ENCODE peak calls at places on chromosome 20, in nine cellular contexts. One of them, this sample, is unnamed.
A peak's percentile ranks its signal among the peaks of the same experiment; 100 is the strongest.

GRCh38 chr20:36214684-36215256 is 21.5 kb upstream of the AAR2 start:
- DNase-seq in IMR-90: peak; percentile 33
- DNase-seq in stomach: no peak
- DNase-seq in GM13977: peak; percentile 67
- DNase-seq in esophagus squamous epithelium: no peak
- DNase-seq in right lobe of liver: no peak
- DNase-seq in omental fat pad: no peak
- DNase-seq in H9: peak; percentile 50
- DNase-seq in neural crest cell: no peak
- DNase-seq in this sample: peak; percentile 22

GRCh38 chr20:47764154-47764734 is 21.0 kb downstream of the SULF2 start:
- DNase-seq in neural crest cell: no peak
- DNase-seq in omental fat pad: no peak
- DNase-seq in right lobe of liver: no peak
- DNase-seq in IMR-90: no peak
- DNase-seq in stomach: no peak
- DNase-seq in H9: no peak
- DNase-seq in esophagus squamous epithelium: no peak
- DNase-seq in GM13977: peak; percentile 41
- DNase-seq in this sample: peak; percentile 9

GRCh38 chr20:6075428-6076219 is 21.8 kb upstream of the LRRN4 start:
- DNase-seq in esophagus squamous epithelium: no peak
- DNase-seq in GM13977: no peak
- DNase-seq in right lobe of liver: no peak
- DNase-seq in neural crest cell: no peak
- DNase-seq in H9: no peak
- DNase-seq in omental fat pad: no peak
- DNase-seq in IMR-90: no peak
- DNase-seq in stomach: no peak
- DNase-seq in this sample: no peak

GRCh38 chr20:39691151-39691862 is 729.2 kb downstream of the DHX35 start:
- DNase-seq in IMR-90: no peak
- DNase-seq in esophagus squamous epithelium: no peak
- DNase-seq in stomach: no peak
- DNase-seq in omental fat pad: no peak
- DNase-seq in neural crest cell: no peak
- DNase-seq in GM13977: no peak
- DNase-seq in H9: no peak
- DNase-seq in right lobe of liver: no peak
- DNase-seq in this sample: no peak

GRCh38 chr20:37711987-37712961 is 18.4 kb downstream of the CTNNBL1 start:
- DNase-seq in right lobe of liver: no peak
- DNase-seq in IMR-90: no peak
- DNase-seq in GM13977: no peak
- DNase-seq in stomach: peak; percentile 32
- DNase-seq in neural crest cell: no peak
- DNase-seq in omental fat pad: no peak
- DNase-seq in esophagus squamous epithelium: no peak
- DNase-seq in H9: no peak
- DNase-seq in this sample: no peak

GRCh38 chr20:64112691-64113443 is 5.5 kb upstream of the NPBWR2 start:
- DNase-seq in esophagus squamous epithelium: no peak
- DNase-seq in H9: no peak
- DNase-seq in neural crest cell: no peak
- DNase-seq in IMR-90: no peak
- DNase-seq in GM13977: no peak
- DNase-seq in omental fat pad: peak; percentile 13
- DNase-seq in stomach: peak; percentile 21
- DNase-seq in right lobe of liver: no peak
- DNase-seq in this sample: no peak

GRCh38 chr20:63696628-63697356 is at the start of gene TNFRSF6B:
- DNase-seq in neural crest cell: no peak
- DNase-seq in GM13977: no peak
- DNase-seq in right lobe of liver: peak; percentile 37
- DNase-seq in esophagus squamous epithelium: no peak
- DNase-seq in stomach: no peak
- DNase-seq in omental fat pad: no peak
- DNase-seq in IMR-90: no peak
- DNase-seq in H9: no peak
- DNase-seq in this sample: peak; percentile 28

GRCh38 chr20:40265872-40266533 is 423.0 kb downstream of the MAFB start:
- DNase-seq in neural crest cell: peak; percentile 18
- DNase-seq in right lobe of liver: no peak
- DNase-seq in GM13977: no peak
- DNase-seq in omental fat pad: no peak
- DNase-seq in esophagus squamous epithelium: no peak
- DNase-seq in H9: no peak
- DNase-seq in stomach: peak; percentile 39
- DNase-seq in IMR-90: no peak
- DNase-seq in this sample: peak; percentile 10

GRCh38 chr20:13231031-13231752 is 10.1 kb downstream of the ISM1 start:
- DNase-seq in H9: no peak
- DNase-seq in esophagus squamous epithelium: no peak
- DNase-seq in IMR-90: peak; percentile 28
- DNase-seq in stomach: no peak
- DNase-seq in neural crest cell: no peak
- DNase-seq in right lobe of liver: no peak
- DNase-seq in GM13977: no peak
- DNase-seq in omental fat pad: no peak
- DNase-seq in this sample: peak; percentile 78

GRCh38 chr20:47274449-47275108 is 81.9 kb downstream of the ZMYND8 start:
- DNase-seq in IMR-90: peak; percentile 97
- DNase-seq in right lobe of liver: no peak
- DNase-seq in H9: no peak
- DNase-seq in GM13977: peak; percentile 87
- DNase-seq in omental fat pad: no peak
- DNase-seq in stomach: no peak
- DNase-seq in esophagus squamous epithelium: no peak
- DNase-seq in neural crest cell: no peak
- DNase-seq in this sample: peak; percentile 55

GRCh38 chr20:17225891-17226409 is 890 bp upstream of the PCSK2 start:
- DNase-seq in GM13977: no peak
- DNase-seq in esophagus squamous epithelium: no peak
- DNase-seq in H9: peak; percentile 45
- DNase-seq in neural crest cell: peak; percentile 10
- DNase-seq in stomach: no peak
- DNase-seq in IMR-90: no peak
- DNase-seq in right lobe of liver: no peak
- DNase-seq in omental fat pad: no peak
- DNase-seq in this sample: no peak

GRCh38 chr20:61790116-61790827 is 275.4 kb downstream of the TAF4 start:
- DNase-seq in H9: no peak
- DNase-seq in right lobe of liver: no peak
- DNase-seq in esophagus squamous epithelium: no peak
- DNase-seq in stomach: no peak
- DNase-seq in IMR-90: no peak
- DNase-seq in neural crest cell: no peak
- DNase-seq in GM13977: no peak
- DNase-seq in omental fat pad: no peak
- DNase-seq in this sample: no peak

GRCh38 chr20:5949943-5950270 is 426 bp downstream of the TRMT6 start:
- DNase-seq in neural crest cell: no peak
- DNase-seq in esophagus squamous epithelium: no peak
- DNase-seq in GM13977: peak; percentile 14
- DNase-seq in IMR-90: no peak
- DNase-seq in H9: no peak
- DNase-seq in omental fat pad: no peak
- DNase-seq in stomach: no peak
- DNase-seq in right lobe of liver: no peak
- DNase-seq in this sample: no peak

GRCh38 chr20:37971561-37972127 is 61.6 kb downstream of the TTI1 start:
- DNase-seq in GM13977: no peak
- DNase-seq in omental fat pad: no peak
- DNase-seq in right lobe of liver: no peak
- DNase-seq in neural crest cell: no peak
- DNase-seq in stomach: no peak
- DNase-seq in esophagus squamous epithelium: no peak
- DNase-seq in H9: no peak
- DNase-seq in IMR-90: no peak
- DNase-seq in this sample: no peak

GRCh38 chr20:63574156-63574828 is at the start of gene HELZ2:
- DNase-seq in right lobe of liver: peak; percentile 87
- DNase-seq in H9: peak; percentile 80
- DNase-seq in IMR-90: peak; percentile 44
- DNase-seq in neural crest cell: peak; percentile 38
- DNase-seq in omental fat pad: no peak
- DNase-seq in GM13977: peak; percentile 91
- DNase-seq in stomach: peak; percentile 87
- DNase-seq in esophagus squamous epithelium: no peak
- DNase-seq in this sample: peak; percentile 77

GRCh38 chr20:63775096-63775978 is 35.8 kb downstream of the SLC2A4RG start:
- DNase-seq in right lobe of liver: no peak
- DNase-seq in omental fat pad: no peak
- DNase-seq in GM13977: no peak
- DNase-seq in neural crest cell: peak; percentile 85
- DNase-seq in stomach: no peak
- DNase-seq in IMR-90: peak; percentile 19
- DNase-seq in H9: peak; percentile 89
- DNase-seq in esophagus squamous epithelium: no peak
- DNase-seq in this sample: peak; percentile 68

GRCh38 chr20:34708621-34709043 is 4.5 kb downstream of the TP53INP2 start:
- DNase-seq in GM13977: peak; percentile 70
- DNase-seq in H9: peak; percentile 64
- DNase-seq in right lobe of liver: peak; percentile 61
- DNase-seq in esophagus squamous epithelium: no peak
- DNase-seq in stomach: peak; percentile 48
- DNase-seq in omental fat pad: no peak
- DNase-seq in IMR-90: peak; percentile 16
- DNase-seq in neural crest cell: peak; percentile 57
- DNase-seq in this sample: peak; percentile 81
- TF ChIP-seq CTCF in GM13977: peak; percentile 73
- TF ChIP-seq CTCF in H9: peak; percentile 77
- TF ChIP-seq CTCF in right lobe of liver: peak; percentile 47
- TF ChIP-seq CTCF in esophagus squamous epithelium: peak; percentile 28
- TF ChIP-seq CTCF in stomach: peak; percentile 31
- TF ChIP-seq CTCF in omental fat pad: no peak
- TF ChIP-seq CTCF in IMR-90: peak; percentile 46
- TF ChIP-seq CTCF in neural crest cell: peak; percentile 67
- TF ChIP-seq CTCF in this sample: peak; percentile 86

GRCh38 chr20:57434390-57434700 is 43.1 kb downstream of the RBM38 start:
- DNase-seq in esophagus squamous epithelium: no peak
- DNase-seq in stomach: no peak
- DNase-seq in H9: no peak
- DNase-seq in neural crest cell: no peak
- DNase-seq in omental fat pad: no peak
- DNase-seq in IMR-90: no peak
- DNase-seq in right lobe of liver: no peak
- DNase-seq in GM13977: no peak
- DNase-seq in this sample: peak; percentile 33
- TF ChIP-seq CTCF in esophagus squamous epithelium: no peak
- TF ChIP-seq CTCF in stomach: no peak
- TF ChIP-seq CTCF in H9: peak; percentile 51
- TF ChIP-seq CTCF in neural crest cell: no peak
- TF ChIP-seq CTCF in omental fat pad: no peak
- TF ChIP-seq CTCF in IMR-90: no peak
- TF ChIP-seq CTCF in right lobe of liver: no peak
- TF ChIP-seq CTCF in GM13977: peak; percentile 15
- TF ChIP-seq CTCF in this sample: peak; percentile 24

DNA sequence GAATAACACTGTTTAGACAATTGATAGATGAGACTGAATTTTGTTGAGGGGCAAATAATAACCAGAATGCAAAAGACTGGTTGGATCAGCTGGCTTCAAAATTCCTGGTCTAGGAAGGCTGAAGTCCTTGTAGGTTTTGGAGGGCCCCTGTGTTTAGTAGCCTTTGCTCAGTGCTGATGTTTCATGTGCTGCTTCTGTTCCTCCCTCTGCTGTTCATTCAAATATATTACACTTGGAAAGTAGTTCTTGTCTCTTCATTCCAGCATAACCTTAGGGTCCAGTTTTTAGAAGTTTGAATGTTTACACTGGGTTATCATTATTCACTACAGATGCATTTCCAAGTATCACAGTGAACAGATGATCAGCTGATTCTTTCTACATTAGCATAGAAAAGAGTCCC is 72.5 kb downstream of the FLRT3 start:
- DNase-seq in GM13977: no peak
- DNase-seq in stomach: no peak
- DNase-seq in esophagus squamous epithelium: no peak
- DNase-seq in neural crest cell: no peak
- DNase-seq in IMR-90: peak; percentile 37
- DNase-seq in omental fat pad: no peak
- DNase-seq in right lobe of liver: no peak
- DNase-seq in H9: no peak
- DNase-seq in this sample: no peak
- TF ChIP-seq CTCF in GM13977: no peak
- TF ChIP-seq CTCF in stomach: no peak
- TF ChIP-seq CTCF in esophagus squamous epithelium: peak; percentile 40
- TF ChIP-seq CTCF in neural crest cell: peak; percentile 53
- TF ChIP-seq CTCF in IMR-90: peak; percentile 41
- TF ChIP-seq CTCF in omental fat pad: no peak
- TF ChIP-seq CTCF in right lobe of liver: peak; percentile 12
- TF ChIP-seq CTCF in H9: peak; percentile 58
- TF ChIP-seq CTCF in this sample: no peak

GRCh38 chr20:33897313-33897912 is 86.3 kb downstream of the CHMP4B start:
- DNase-seq in GM13977: no peak
- DNase-seq in IMR-90: no peak
- DNase-seq in omental fat pad: no peak
- DNase-seq in stomach: no peak
- DNase-seq in right lobe of liver: no peak
- DNase-seq in H9: no peak
- DNase-seq in esophagus squamous epithelium: no peak
- DNase-seq in neural crest cell: peak; percentile 32
- DNase-seq in this sample: peak; percentile 18
- TF ChIP-seq CTCF in GM13977: no peak
- TF ChIP-seq CTCF in IMR-90: no peak
- TF ChIP-seq CTCF in omental fat pad: no peak
- TF ChIP-seq CTCF in stomach: no peak
- TF ChIP-seq CTCF in right lobe of liver: peak; percentile 13
- TF ChIP-seq CTCF in H9: peak; percentile 76
- TF ChIP-seq CTCF in esophagus squamous epithelium: no peak
- TF ChIP-seq CTCF in neural crest cell: peak; percentile 50
- TF ChIP-seq CTCF in this sample: no peak

DNA sequence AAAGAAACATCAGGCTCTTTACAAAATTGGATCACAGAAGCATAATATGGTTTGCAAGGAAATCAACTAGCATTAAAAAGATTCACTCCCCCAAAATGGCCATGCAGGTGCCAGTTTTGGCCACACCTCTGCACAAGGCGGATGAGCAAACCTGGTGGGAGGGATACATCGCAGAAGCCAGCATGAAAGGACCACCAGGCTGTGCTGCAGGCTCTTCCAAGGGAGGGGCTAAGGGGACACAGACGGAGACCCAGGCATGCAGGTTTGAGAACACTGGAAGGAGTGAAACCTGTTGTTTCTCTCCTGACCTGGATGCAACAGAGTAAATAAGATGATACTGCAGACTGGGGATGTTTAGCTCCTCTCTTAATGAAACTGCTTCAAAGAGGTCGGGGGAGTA is 612.5 kb downstream of the PTPRT start:
- DNase-seq in IMR-90: no peak
- DNase-seq in neural crest cell: no peak
- DNase-seq in stomach: no peak
- DNase-seq in GM13977: no peak
- DNase-seq in omental fat pad: no peak
- DNase-seq in H9: peak; percentile 30
- DNase-seq in right lobe of liver: no peak
- DNase-seq in esophagus squamous epithelium: no peak
- DNase-seq in this sample: no peak
- TF ChIP-seq CTCF in IMR-90: no peak
- TF ChIP-seq CTCF in neural crest cell: no peak
- TF ChIP-seq CTCF in stomach: no peak
- TF ChIP-seq CTCF in GM13977: no peak
- TF ChIP-seq CTCF in omental fat pad: no peak
- TF ChIP-seq CTCF in H9: peak; percentile 32
- TF ChIP-seq CTCF in right lobe of liver: no peak
- TF ChIP-seq CTCF in esophagus squamous epithelium: no peak
- TF ChIP-seq CTCF in this sample: no peak

This sample was measured in activated CD8-positive, alpha-beta T cell treated with anti-CD3 and anti-CD28 coated beads for 36 hours.